ENCODE peak calls at places on chromosomes 2 and 18, in eight cellular contexts. A, B, F, T, P, O, H and R are unnamed samples.

GRCh38 chr2:231409773-231410172 is 14.3 kb downstream of the B3GNT7 start:
- DNase-seq in A (no peak), B (no peak), F (no peak), T (no peak), P (no peak), O (no peak), H (no peak), R (no peak)

GRCh38 chr2:81650048-81650971 is 1345.8 kb upstream of the LRRTM1 start:
- DNase-seq in A (no peak), B (no peak), F (no peak), T (no peak), P (peak; percentile 77), O (no peak), H (no peak), R (peak; percentile 28)

GRCh38 chr18:62741118-62741566 is 25.8 kb downstream of the PHLPP1 start:
- DNase-seq in A (no peak), B (peak; percentile 44), F (no peak), T (no peak), P (peak; percentile 73), O (no peak), H (no peak), R (peak; percentile 54)

GRCh38 chr2:135557533-135557932 is 26.2 kb downstream of the R3HDM1 start:
- DNase-seq in A (no peak), B (no peak), F (peak; percentile 3), T (no peak), P (no peak), O (no peak), H (no peak), R (no peak)

GRCh38 chr2:38315707-38316333 is 61.3 kb downstream of the ATL2 start:
- DNase-seq in A (no peak), B (no peak), F (peak; percentile 50), T (peak; percentile 18), P (peak; percentile 62), O (no peak), H (peak; percentile 5), R (peak; percentile 38)

GRCh38 chr2:77807531-77808215 is 285.5 kb upstream of the LRRTM4 start:
- DNase-seq in A (no peak), B (no peak), F (no peak), T (no peak), P (peak; percentile 1), O (no peak), H (no peak), R (no peak)

GRCh38 chr2:37441055-37441454 is 96.6 kb downstream of the QPCT start:
- DNase-seq in A (no peak), B (no peak), F (no peak), T (no peak), P (no peak), O (no peak), H (no peak), R (no peak)

GRCh38 chr2:203061346-203061745 is 46.7 kb downstream of the NBEAL1 start:
- DNase-seq in A (no peak), B (no peak), F (no peak), T (no peak), P (no peak), O (no peak), H (no peak), R (peak; percentile 76)

GRCh38 chr18:31498450-31499156 is 626 bp downstream of the DSG2 start:
- DNase-seq in A (no peak), B (no peak), F (no peak), T (no peak), P (peak; percentile 50), O (no peak), H (no peak), R (peak; percentile 56)

GRCh38 chr18:50507120-50507590 is 52.7 kb upstream of the MAPK4 start:
- DNase-seq in A (no peak), B (peak; percentile 8), F (peak; percentile 81), T (no peak), P (peak; percentile 38), O (no peak), H (no peak), R (peak; percentile 28)

GRCh38 chr2:32697156-32697555 is 69.3 kb downstream of the TTC27 start:
- DNase-seq in A (no peak), B (no peak), F (no peak), T (no peak), P (peak; percentile 29), O (no peak), H (no peak), R (peak; percentile 18)

GRCh38 chr2:239826376-239826775 is 198.8 kb downstream of the NDUFA10 start:
- DNase-seq in A (no peak), B (no peak), F (no peak), T (no peak), P (no peak), O (peak; percentile 31), H (no peak), R (no peak)